ENCODE peak calls at places on chromosomes 3 and 15, in eight cellular contexts. W, S, H, O, C, X, P and M are unnamed samples.

GRCh38 chr3:45199837-45200648 is 26.0 kb downstream of the TMEM158 start:
- DNase-seq in W (peak; percentile 62), P (no peak), S (peak; percentile 87), O (no peak), C (no peak), H (peak; percentile 28), X (no peak), M (peak; percentile 76)

GRCh38 chr15:38873151-38873550 is 308.5 kb upstream of the RASGRP1 start:
- DNase-seq in W (no peak), P (no peak), O (no peak), X (no peak), H (no peak), C (no peak), S (peak; percentile 89), M (peak; percentile 25)

GRCh38 chr3:30913176-30913575 is 18.7 kb upstream of the GADL1 start:
- DNase-seq in P (no peak), C (no peak), S (no peak), H (no peak), W (no peak), X (no peak), O (no peak), M (no peak)

GRCh38 chr3:58049143-58049785 is 41.0 kb downstream of the FLNB start:
- DNase-seq in W (peak; percentile 87), X (no peak), C (no peak), O (peak; percentile 35), H (no peak), S (peak; percentile 83), P (no peak), M (peak; percentile 98)

GRCh38 chr3:57402675-57403074 is 110.2 kb upstream of the ASB14 start:
- DNase-seq in X (no peak), C (no peak), O (no peak), P (no peak), W (no peak), S (no peak), H (no peak), M (no peak)

GRCh38 chr15:27683126-27683525 is 416.0 kb downstream of the OCA2 start:
- DNase-seq in C (no peak), S (no peak), P (no peak), W (no peak), X (no peak), H (no peak), O (no peak), M (no peak)

GRCh38 chr3:80238606-80239005 is 470.8 kb upstream of the ROBO1 start:
- DNase-seq in O (no peak), W (no peak), C (no peak), X (no peak), P (no peak), S (no peak), H (no peak), M (no peak)

GRCh38 chr15:85402195-85402921 is 22.0 kb downstream of the AKAP13 start:
- DNase-seq in C (no peak), P (no peak), O (no peak), S (no peak), H (no peak), X (no peak), W (no peak), M (no peak)

GRCh38 chr3:188937389-188937788 is 234.4 kb upstream of the TPRG1 start:
- DNase-seq in C (no peak), X (no peak), O (no peak), P (no peak), S (no peak), W (no peak), H (no peak), M (no peak)

GRCh38 chr3:115113367-115113766 is 33.7 kb downstream of the ZBTB20 start:
- DNase-seq in P (no peak), X (no peak), S (no peak), W (peak; percentile 0), O (no peak), H (no peak), C (no peak), M (no peak)

GRCh38 chr3:169660709-169661566 is 2.6 kb downstream of the MECOM start:
- DNase-seq in O (peak; percentile 35), H (peak; percentile 49), X (no peak), P (no peak), W (peak; percentile 40), S (no peak), C (no peak), M (no peak)

GRCh38 chr15:80228959-80229610 is 22.9 kb downstream of the CTXND1 start:
- DNase-seq in O (no peak), X (no peak), P (no peak), S (peak; percentile 30), C (no peak), H (no peak), W (peak; percentile 24), M (no peak)

GRCh38 chr15:67771201-67771600 is 54.1 kb upstream of the SKOR1 start:
- DNase-seq in W (no peak), H (no peak), O (no peak), S (no peak), X (no peak), P (no peak), C (no peak), M (no peak)

GRCh38 chr3:115922681-115923347 is 299.5 kb downstream of the GAP43 start:
- DNase-seq in C (no peak), X (no peak), S (peak; percentile 15), P (no peak), O (no peak), W (peak; percentile 17), H (peak; percentile 51), M (peak; percentile 10)

GRCh38 chr15:86079491-86080266 is at the start of gene AGBL1:
- DNase-seq in X (no peak), C (no peak), W (no peak), H (no peak), P (no peak), S (no peak), O (no peak), M (no peak)

GRCh38 chr3:127644641-127645040 is 15.7 kb downstream of the PODXL2 start:
- DNase-seq in W (no peak), P (no peak), H (no peak), X (no peak), S (no peak), O (no peak), C (no peak), M (no peak)

GRCh38 chr3:127803619-127804018 is 18.7 kb downstream of the MGLL start:
- DNase-seq in P (no peak), W (no peak), C (no peak), O (no peak), X (no peak), S (peak; percentile 81), H (no peak), M (no peak)

GRCh38 chr3:142947352-142947751 is 16.1 kb downstream of the PAQR9 start:
- DNase-seq in S (no peak), W (peak; percentile 31), P (no peak), O (no peak), X (no peak), C (no peak), H (no peak), M (no peak)

GRCh38 chr3:189967254-189967865 is 153.3 kb downstream of the P3H2 start:
- DNase-seq in O (no peak), W (peak; percentile 69), C (no peak), S (peak; percentile 55), X (no peak), P (peak; percentile 67), H (peak; percentile 83), M (peak; percentile 48)

GRCh38 chr3:117512975-117513374 is 803.4 kb downstream of the TUSC7 start:
- DNase-seq in C (no peak), O (no peak), S (no peak), W (no peak), X (no peak), H (no peak), P (no peak), M (no peak)

GRCh38 chr3:123344941-123345594 is 103.8 kb downstream of the ADCY5 start:
- DNase-seq in O (no peak), P (no peak), X (no peak), W (no peak), C (no peak), H (no peak), S (no peak), M (no peak)

GRCh38 chr3:194773216-194773615 is 87.5 kb downstream of the FAM43A start:
- DNase-seq in C (no peak), X (no peak), P (no peak), S (peak; percentile 19), W (peak; percentile 21), O (peak; percentile 74), H (no peak), M (no peak)

GRCh38 chr15:86077070-86077469 is 2.6 kb upstream of the AGBL1 start:
- DNase-seq in P (no peak), X (no peak), W (no peak), O (no peak), C (no peak), H (no peak), S (no peak), M (no peak)

GRCh38 chr3:186986406-186986805 is 56.1 kb downstream of the ST6GAL1 start:
- DNase-seq in W (no peak), P (no peak), X (no peak), O (no peak), C (no peak), H (peak; percentile 83), S (no peak), M (no peak)

GRCh38 chr3:106204160-106204868 is 335.5 kb upstream of the CBLB start:
- DNase-seq in O (no peak), X (no peak), C (no peak), P (no peak), W (no peak), S (no peak), H (no peak), M (no peak)

GRCh38 chr15:50800715-50801114 is 35.2 kb upstream of the SPPL2A start:
- DNase-seq in H (no peak), O (no peak), S (no peak), W (no peak), C (no peak), X (no peak), P (no peak), M (no peak)

GRCh38 chr15:64314456-64314855 is 41.5 kb downstream of the CSNK1G1 start:
- DNase-seq in X (no peak), W (no peak), P (no peak), S (no peak), C (no peak), H (no peak), O (no peak), M (no peak)

GRCh38 chr3:159991591-159991990 is 3.0 kb downstream of the IL12A start:
- DNase-seq in P (no peak), S (no peak), C (no peak), O (no peak), W (no peak), H (no peak), X (no peak), M (no peak)

GRCh38 chr3:128274837-128275236 is 121.6 kb downstream of the EEFSEC start:
- DNase-seq in P (no peak), W (peak; percentile 30), H (no peak), S (no peak), C (no peak), O (no peak), X (no peak), M (no peak)

GRCh38 chr3:149023951-149024350 is 32.6 kb downstream of the GYG1 start:
- DNase-seq in C (no peak), H (no peak), O (no peak), P (no peak), X (no peak), W (no peak), S (no peak), M (no peak)

GRCh38 chr15:76193934-76194333 is 117.3 kb downstream of the ETFA start:
- DNase-seq in X (no peak), P (no peak), S (no peak), W (no peak), O (no peak), C (no peak), H (no peak), M (no peak)

GRCh38 chr3:57151021-57151449 is 14.1 kb downstream of the IL17RD start:
- DNase-seq in P (no peak), X (no peak), H (no peak), O (no peak), S (no peak), C (no peak), W (no peak), M (no peak)